ENCODE peak calls at places on chromosomes 5 and 9, in four cellular contexts. V is GM06990, U is iris pigment epithelial cell, Y is brain microvascular endothelial cell. F is an unnamed sample.

GRCh38 chr5:171907731-171908343 is 98.6 kb downstream of the FBXW11 start:
- DNase-seq in Y (peak; percentile 59), V (no peak), U (peak; percentile 66), F (peak; percentile 65)

GRCh38 chr5:65307088-65307487 is 174.6 kb downstream of the ADAMTS6 start:
- DNase-seq in U (peak; percentile 51), V (no peak), Y (no peak), F (no peak)

GRCh38 chr5:84825616-84826015 is 440.9 kb upstream of the EDIL3 start:
- DNase-seq in V (no peak), U (peak; percentile 74), Y (peak; percentile 58), F (no peak)

GRCh38 chr5:172901788-172902496 is 57.3 kb upstream of the RPL26L1 start:
- DNase-seq in V (no peak), U (peak; percentile 90), Y (peak; percentile 81), F (no peak)

GRCh38 chr5:54969242-54969641 is 16.2 kb downstream of the ESM1 start:
- DNase-seq in Y (no peak), V (no peak), U (no peak), F (no peak)

GRCh38 chr9:126611188-126611587 is 2.5 kb upstream of the LMX1B start:
- DNase-seq in Y (no peak), V (no peak), U (no peak), F (no peak)

GRCh38 chr5:7850533-7851239 is at the start of gene CFAP90:
- DNase-seq in V (no peak), Y (peak; percentile 52), U (peak; percentile 57), F (peak; percentile 84)

GRCh38 chr9:71669265-71669975 is 98.9 kb downstream of the CEMIP2 start:
- DNase-seq in U (no peak), V (no peak), Y (no peak), F (no peak)

GRCh38 chr9:28093141-28093540 is 519.9 kb upstream of the C9orf72 start:
- DNase-seq in U (no peak), Y (no peak), V (no peak), F (no peak)

GRCh38 chr5:31711363-31711762 is 72.4 kb downstream of the PDZD2 start:
- DNase-seq in U (no peak), V (no peak), Y (no peak), F (no peak)

GRCh38 chr5:82165740-82166530 is 112.2 kb downstream of the RPS23 start:
- DNase-seq in V (no peak), Y (peak; percentile 85), U (peak; percentile 99), F (peak; percentile 86)

GRCh38 chr5:55415071-55415470 is 107.3 kb downstream of the MTREX start:
- DNase-seq in U (no peak), V (no peak), Y (no peak), F (no peak)

GRCh38 chr9:120774719-120775118 is 18.5 kb downstream of the FBXW2 start:
- DNase-seq in Y (no peak), V (no peak), U (no peak), F (no peak)

GRCh38 chr5:73797142-73797530 is 171.1 kb downstream of the ARHGEF28 start:
- DNase-seq in V (no peak), Y (peak; percentile 30), U (peak; percentile 50), F (no peak)

GRCh38 chr5:134133995-134134541 is 19.6 kb downstream of the TCF7 start:
- DNase-seq in Y (no peak), V (no peak), U (no peak), F (no peak)

GRCh38 chr9:89748020-89748670 is 143.3 kb downstream of the GADD45G start:
- DNase-seq in U (no peak), Y (no peak), V (no peak), F (no peak)

GRCh38 chr9:136685792-136686533 is 1.3 kb downstream of the AGPAT2 start:
- DNase-seq in U (peak; percentile 20), Y (no peak), V (no peak), F (peak; percentile 18)

GRCh38 chr5:100902406-100903035 is 561 bp downstream of the ST8SIA4 start:
- DNase-seq in U (peak; percentile 14), Y (no peak), V (no peak), F (peak; percentile 30)

F was measured in NCI-H82.